ENCODE peak calls at places on chromosomes 2 and 18, in ten cellular contexts. U is CD8-positive, alpha-beta memory T cell; I is sciatic nerve; N is epithelial cell of esophagus; E is NCI-H2107; L is iris pigment epithelial cell; P is fibroblast of the aortic adventitia; F is skeletal muscle cell; B is astrocyte of the hippocampus; O is GM23248. K is an unnamed sample.

GRCh38 chr2:1503471-1504310 is 90.4 kb downstream of the TPO start:
- DNase-seq in U (no peak), I (peak), N (no peak), E (no peak), L (no peak), P (no peak), F (no peak), B (no peak), O (no peak), K (no peak)

GRCh38 chr2:113872201-113872600 is 17.7 kb upstream of the ACTR3 start:
- DNase-seq in U (no peak), I (no peak), N (no peak), E (no peak), L (peak), P (peak), F (peak), B (peak), O (peak), K (no peak)

GRCh38 chr2:146246017-146246733 is 1598.7 kb upstream of the ACVR2A start:
- DNase-seq in U (no peak), I (no peak), N (peak), E (no peak), L (peak), P (peak), F (peak), B (peak), O (peak), K (no peak)

GRCh38 chr2:64189586-64189985 is 45.4 kb upstream of the PELI1 start:
- DNase-seq in U (no peak), I (no peak), N (no peak), E (no peak), L (no peak), P (no peak), F (no peak), B (no peak), O (no peak), K (no peak)

GRCh38 chr2:29114841-29115609 is at the start of gene CLIP4:
- DNase-seq in U (peak), I (peak), N (peak), E (no peak), L (peak), P (peak), F (no peak), B (peak), O (peak), K (peak)

GRCh38 chr2:41966920-41967319 is 80.9 kb upstream of the PKDCC start:
- DNase-seq in U (no peak), I (peak), N (no peak), E (no peak), L (no peak), P (no peak), F (no peak), B (no peak), O (peak), K (no peak)

GRCh38 chr2:208978966-208979365 is 444.9 kb upstream of the MAP2 start:
- DNase-seq in U (no peak), I (no peak), N (peak), E (no peak), L (no peak), P (no peak), F (no peak), B (no peak), O (no peak), K (no peak)

GRCh38 chr2:201806442-201806841 is at the start of gene CDK15:
- DNase-seq in U (no peak), I (peak), N (peak), E (no peak), L (peak), P (peak), F (peak), B (peak), O (peak), K (no peak)

GRCh38 chr2:223383315-223383714 is 218.8 kb downstream of the SCG2 start:
- DNase-seq in U (no peak), I (no peak), N (no peak), E (no peak), L (peak), P (peak), F (peak), B (peak), O (peak), K (no peak)

GRCh38 chr2:219494952-219495530 is 3.6 kb upstream of the GMPPA start:
- DNase-seq in U (no peak), I (no peak), N (no peak), E (no peak), L (no peak), P (no peak), F (no peak), B (no peak), O (no peak), K (no peak)

GRCh38 chr2:72041638-72042111 is 106.0 kb downstream of the CYP26B1 start:
- DNase-seq in U (no peak), I (peak), N (peak), E (no peak), L (no peak), P (no peak), F (no peak), B (no peak), O (no peak), K (no peak)

GRCh38 chr2:20148841-20149702 is 75.9 kb downstream of the SDC1 start:
- DNase-seq in U (no peak), I (peak), N (no peak), E (no peak), L (peak), P (peak), F (peak), B (peak), O (peak), K (no peak)

GRCh38 chr2:156562136-156562535 is 126.0 kb downstream of the GPD2 start:
- DNase-seq in U (no peak), I (no peak), N (no peak), E (peak), L (no peak), P (no peak), F (no peak), B (no peak), O (no peak), K (no peak)

GRCh38 chr18:77127769-77128671 is 4.6 kb downstream of the MBP start:
- DNase-seq in U (peak), I (no peak), N (peak), E (peak), L (peak), P (peak), F (peak), B (peak), O (peak), K (peak)

GRCh38 chr2:65999790-66000189 is 435.1 kb upstream of the MEIS1 start:
- DNase-seq in U (no peak), I (no peak), N (peak), E (no peak), L (peak), P (no peak), F (no peak), B (no peak), O (peak), K (no peak)

GRCh38 chr2:15941483-15941853 is 1.1 kb downstream of the MYCN start:
- DNase-seq in U (no peak), I (peak), N (no peak), E (no peak), L (no peak), P (no peak), F (no peak), B (peak), O (no peak), K (no peak)

GRCh38 chr2:121151311-121152109 is 133.5 kb downstream of the TFCP2L1 start:
- DNase-seq in U (no peak), I (no peak), N (peak), E (no peak), L (no peak), P (no peak), F (no peak), B (no peak), O (no peak), K (no peak)

GRCh38 chr2:85413592-85414421 is 3.6 kb upstream of the CAPG start:
- DNase-seq in U (no peak), I (peak), N (peak), E (no peak), L (peak), P (peak), F (no peak), B (peak), O (peak), K (no peak)

GRCh38 chr2:12400543-12400942 is 316.2 kb upstream of the TRIB2 start:
- DNase-seq in U (no peak), I (no peak), N (no peak), E (no peak), L (no peak), P (no peak), F (no peak), B (no peak), O (no peak), K (no peak)

GRCh38 chr2:20479835-20480234 is 33.0 kb downstream of the RHOB start:
- DNase-seq in U (no peak), I (peak), N (no peak), E (no peak), L (no peak), P (no peak), F (no peak), B (no peak), O (no peak), K (peak)

GRCh38 chr2:187136646-187137045 is 287.7 kb upstream of the ZSWIM2 start:
- DNase-seq in U (no peak), I (no peak), N (no peak), E (no peak), L (no peak), P (no peak), F (no peak), B (no peak), O (no peak), K (no peak)

GRCh38 chr2:127219716-127220090 is 396 bp downstream of the CYP27C1 start:
- DNase-seq in U (no peak), I (peak), N (peak), E (no peak), L (no peak), P (no peak), F (no peak), B (peak), O (peak), K (no peak)

GRCh38 chr2:129233166-129233565 is 746.3 kb upstream of the RAB6C start:
- DNase-seq in U (no peak), I (no peak), N (no peak), E (no peak), L (no peak), P (no peak), F (no peak), B (peak), O (no peak), K (no peak)

GRCh38 chr2:7348761-7349160 is 431.5 kb downstream of the RNF144A start:
- DNase-seq in U (no peak), I (no peak), N (no peak), E (no peak), L (no peak), P (no peak), F (no peak), B (no peak), O (no peak), K (no peak)

GRCh38 chr2:239464166-239465016 is 63.6 kb upstream of the HDAC4 start:
- DNase-seq in U (peak), I (peak), N (no peak), E (no peak), L (no peak), P (no peak), F (no peak), B (no peak), O (no peak), K (peak)

GRCh38 chr2:108417254-108417653 is 31.8 kb upstream of the GCC2 start:
- DNase-seq in U (no peak), I (no peak), N (peak), E (no peak), L (no peak), P (no peak), F (no peak), B (no peak), O (no peak), K (no peak)

GRCh38 chr2:133887676-133888040 is 319.4 kb upstream of the NCKAP5 start:
- DNase-seq in U (no peak), I (no peak), N (peak), E (no peak), L (no peak), P (no peak), F (no peak), B (no peak), O (peak), K (no peak)

GRCh38 chr18:8798996-8799395 is 93.6 kb downstream of the MTCL1 start:
- DNase-seq in U (no peak), I (no peak), N (no peak), E (no peak), L (no peak), P (no peak), F (no peak), B (peak), O (peak), K (no peak)

GRCh38 chr18:69684789-69685188 is 262.9 kb downstream of the CD226 start:
- DNase-seq in U (no peak), I (no peak), N (no peak), E (no peak), L (no peak), P (no peak), F (no peak), B (no peak), O (no peak), K (no peak)

GRCh38 chr2:38720613-38721241 is 30.4 kb downstream of the SRSF7 start:
- DNase-seq in U (no peak), I (peak), N (peak), E (no peak), L (peak), P (peak), F (peak), B (peak), O (peak), K (peak)

GRCh38 chr2:19337202-19337601 is 21.2 kb downstream of the OSR1 start:
- DNase-seq in U (no peak), I (no peak), N (no peak), E (no peak), L (no peak), P (no peak), F (no peak), B (no peak), O (no peak), K (no peak)

GRCh38 chr2:71749671-71750101 is 296.3 kb downstream of the DYSF start:
- DNase-seq in U (no peak), I (no peak), N (peak), E (no peak), L (no peak), P (peak), F (no peak), B (peak), O (peak), K (no peak)

GRCh38 chr18:9643549-9643948 is 29.2 kb upstream of the PPP4R1 start:
- DNase-seq in U (no peak), I (no peak), N (peak), E (no peak), L (peak), P (peak), F (peak), B (peak), O (peak), K (no peak)

GRCh38 chr2:37916512-37917082 is 8.5 kb upstream of the RMDN2 start:
- DNase-seq in U (no peak), I (no peak), N (peak), E (no peak), L (peak), P (peak), F (peak), B (peak), O (peak), K (no peak)

GRCh38 chr2:120468136-120468535 is 122.2 kb downstream of the INHBB start:
- DNase-seq in U (peak), I (no peak), N (no peak), E (no peak), L (no peak), P (peak), F (no peak), B (no peak), O (no peak), K (no peak)

GRCh38 chr2:159960413-159960812 is 102.0 kb downstream of the PLA2R1 start:
- DNase-seq in U (no peak), I (no peak), N (peak), E (no peak), L (peak), P (peak), F (peak), B (peak), O (peak), K (no peak)

GRCh38 chr2:241213036-241213435 is 24.6 kb downstream of the ANO7 start:
- DNase-seq in U (no peak), I (no peak), N (no peak), E (no peak), L (no peak), P (no peak), F (no peak), B (no peak), O (no peak), K (no peak)

GRCh38 chr2:74843371-74844298 is 9.7 kb downstream of the HK2 start:
- DNase-seq in U (no peak), I (no peak), N (peak), E (no peak), L (peak), P (peak), F (peak), B (peak), O (peak), K (no peak)

K was measured in left lobe of liver.